ENCODE peak calls at places on chromosome 11, in ten cellular contexts. One of them, this sample, is unnamed.

GRCh38 chr11:65014146-65014960 is at the start of gene ARL2:
- DNase-seq in neural crest cell: no peak
- DNase-seq in EH: no peak
- DNase-seq in heart left ventricle: no peak
- DNase-seq in HCEC 1CT: no peak
- DNase-seq in AG08396: peak; percentile 94
- DNase-seq in glomerular endothelial cell: no peak
- DNase-seq in activated naive CD4-positive, alpha-beta T cell: peak; percentile 32
- DNase-seq in fibroblast of gingiva: peak; percentile 28
- DNase-seq in ureter: no peak
- DNase-seq in this sample: peak; percentile 84

GRCh38 chr11:118615282-118615979 is 8.0 kb downstream of the PHLDB1 start:
- DNase-seq in neural crest cell: no peak
- DNase-seq in EH: peak; percentile 63
- DNase-seq in fibroblast of gingiva: no peak
- DNase-seq in AG08396: no peak
- DNase-seq in heart left ventricle: no peak
- DNase-seq in ureter: no peak
- DNase-seq in glomerular endothelial cell: no peak
- DNase-seq in HCEC 1CT: no peak
- DNase-seq in activated naive CD4-positive, alpha-beta T cell: no peak
- DNase-seq in this sample: no peak

GRCh38 chr11:68036717-68037239 is 2.0 kb upstream of the TCIRG1 start:
- DNase-seq in fibroblast of gingiva: no peak
- DNase-seq in HCEC 1CT: no peak
- DNase-seq in glomerular endothelial cell: no peak
- DNase-seq in EH: no peak
- DNase-seq in activated naive CD4-positive, alpha-beta T cell: no peak
- DNase-seq in ureter: no peak
- DNase-seq in neural crest cell: no peak
- DNase-seq in heart left ventricle: peak; percentile 81
- DNase-seq in AG08396: no peak
- DNase-seq in this sample: no peak

GRCh38 chr11:71462726-71463125 is 9.7 kb downstream of the NADSYN1 start:
- DNase-seq in glomerular endothelial cell: no peak
- DNase-seq in ureter: no peak
- DNase-seq in HCEC 1CT: no peak
- DNase-seq in EH: no peak
- DNase-seq in AG08396: no peak
- DNase-seq in heart left ventricle: no peak
- DNase-seq in activated naive CD4-positive, alpha-beta T cell: no peak
- DNase-seq in neural crest cell: no peak
- DNase-seq in fibroblast of gingiva: no peak
- DNase-seq in this sample: no peak

GRCh38 chr11:68632802-68633201 is 51.5 kb upstream of the GAL start:
- DNase-seq in activated naive CD4-positive, alpha-beta T cell: no peak
- DNase-seq in EH: peak; percentile 58
- DNase-seq in ureter: no peak
- DNase-seq in glomerular endothelial cell: peak; percentile 34
- DNase-seq in fibroblast of gingiva: peak; percentile 33
- DNase-seq in heart left ventricle: no peak
- DNase-seq in AG08396: no peak
- DNase-seq in HCEC 1CT: peak; percentile 55
- DNase-seq in neural crest cell: peak; percentile 36
- DNase-seq in this sample: peak; percentile 2

GRCh38 chr11:130528862-130529261 is 80.4 kb downstream of the ADAMTS15 start:
- DNase-seq in HCEC 1CT: no peak
- DNase-seq in heart left ventricle: no peak
- DNase-seq in neural crest cell: no peak
- DNase-seq in EH: no peak
- DNase-seq in ureter: no peak
- DNase-seq in fibroblast of gingiva: no peak
- DNase-seq in glomerular endothelial cell: no peak
- DNase-seq in activated naive CD4-positive, alpha-beta T cell: no peak
- DNase-seq in AG08396: no peak
- DNase-seq in this sample: no peak

GRCh38 chr11:120432056-120433018 is 79.2 kb upstream of the GRIK4 start:
- DNase-seq in ureter: peak; percentile 63
- DNase-seq in AG08396: peak; percentile 71
- DNase-seq in activated naive CD4-positive, alpha-beta T cell: no peak
- DNase-seq in neural crest cell: no peak
- DNase-seq in EH: peak; percentile 99
- DNase-seq in heart left ventricle: no peak
- DNase-seq in HCEC 1CT: peak; percentile 98
- DNase-seq in glomerular endothelial cell: peak; percentile 85
- DNase-seq in fibroblast of gingiva: peak; percentile 96
- DNase-seq in this sample: no peak

GRCh38 chr11:20397281-20397680 is 9.8 kb downstream of the PRMT3 start:
- DNase-seq in AG08396: peak; percentile 46
- DNase-seq in HCEC 1CT: peak; percentile 74
- DNase-seq in glomerular endothelial cell: peak; percentile 23
- DNase-seq in fibroblast of gingiva: peak; percentile 55
- DNase-seq in neural crest cell: no peak
- DNase-seq in ureter: no peak
- DNase-seq in heart left ventricle: no peak
- DNase-seq in activated naive CD4-positive, alpha-beta T cell: no peak
- DNase-seq in EH: peak; percentile 66
- DNase-seq in this sample: no peak

GRCh38 chr11:32511926-32512325 is 71.7 kb upstream of the EIF3M start:
- DNase-seq in ureter: no peak
- DNase-seq in AG08396: no peak
- DNase-seq in activated naive CD4-positive, alpha-beta T cell: no peak
- DNase-seq in fibroblast of gingiva: no peak
- DNase-seq in HCEC 1CT: peak; percentile 36
- DNase-seq in EH: no peak
- DNase-seq in heart left ventricle: no peak
- DNase-seq in glomerular endothelial cell: no peak
- DNase-seq in neural crest cell: no peak
- DNase-seq in this sample: no peak

This sample was measured in NCI-H1048.